ENCODE peak calls at places on chromosomes 1 and 21, in five cellular contexts. K is Right ventricle myocardium inferior; Z is NCI-H1105; G is stimulated activated CD4-positive, alpha-beta T cell treated with anti-CD3 and anti-CD28 coated beads, Interleukin-15, amount 100 ng/mL, for 1 hour; P is fibroblast of pulmonary artery. E is an unnamed sample.

GRCh38 chr21:22900511-22900910 is 1902.3 kb downstream of the NCAM2 start:
- DNase-seq in K (no peak), Z (no peak), G (no peak), P (no peak), E (no peak)

GRCh38 chr1:233114159-233114558 is 163.7 kb downstream of the NTPCR start:
- DNase-seq in K (no peak), Z (no peak), G (no peak), P (peak), E (no peak)

GRCh38 chr1:171220551-171221175 is 27.6 kb upstream of the FMO1 start:
- DNase-seq in K (no peak), Z (no peak), G (no peak), P (peak), E (no peak)

GRCh38 chr1:54742262-54742661 is 22.1 kb downstream of the PARS2 start:
- DNase-seq in K (no peak), Z (no peak), G (no peak), P (no peak), E (no peak)

GRCh38 chr1:28246427-28246832 is 10.5 kb downstream of the ATP5IF1 start:
- DNase-seq in K (no peak), Z (no peak), G (no peak), P (peak), E (no peak)

GRCh38 chr1:12272770-12273169 is 42.9 kb downstream of the VPS13D start:
- DNase-seq in K (no peak), Z (no peak), G (no peak), P (no peak), E (no peak)

GRCh38 chr1:76218888-76219588 is 144.5 kb downstream of the ST6GALNAC3 start:
- DNase-seq in K (no peak), Z (no peak), G (no peak), P (no peak), E (no peak)

GRCh38 chr1:95168638-95169411 is 51.7 kb downstream of the TLCD4 start:
- DNase-seq in K (no peak), Z (no peak), G (no peak), P (no peak), E (no peak)

GRCh38 chr1:67958472-67958871 is 92.0 kb downstream of the DIRAS3 start:
- DNase-seq in K (no peak), Z (peak), G (no peak), P (no peak), E (no peak)

GRCh38 chr1:59072017-59072947 is 224.6 kb upstream of the FGGY start:
- DNase-seq in K (no peak), Z (peak), G (no peak), P (no peak), E (no peak)

GRCh38 chr1:146036990-146037646 is 15.6 kb upstream of the HJV start:
- DNase-seq in K (peak), Z (peak), G (peak), P (peak), E (no peak)

GRCh38 chr1:3577300-3577699 is 34.0 kb downstream of the MEGF6 start:
- DNase-seq in K (no peak), Z (peak), G (no peak), P (peak), E (no peak)

GRCh38 chr1:44542415-44543063 is 131.7 kb downstream of the TMEM53 start:
- DNase-seq in K (no peak), Z (no peak), G (no peak), P (no peak), E (no peak)

E was measured in cerebellar nuclear complex.